ENCODE peak calls at places on chromosomes 16 and 17, in four cellular contexts. G, N, L and P are unnamed samples.
A peak's percentile ranks its signal among the peaks of the same experiment; 100 is the strongest.

GRCh38 chr16:81005644-81006471 is 827 bp downstream of the CMC2 start:
- DNase-seq in G (no peak), N (no peak), L (no peak), P (no peak)

GRCh38 chr17:49359990-49360795 is 1.9 kb downstream of the ZNF652 start:
- DNase-seq in G (no peak), N (no peak), L (peak; percentile 35), P (no peak)

GRCh38 chr17:30091771-30092170 is 24.8 kb upstream of the NSRP1 start:
- DNase-seq in G (no peak), N (no peak), L (no peak), P (no peak)

GRCh38 chr16:22317625-22318024 is 20.4 kb downstream of the POLR3E start:
- DNase-seq in G (no peak), N (no peak), L (no peak), P (no peak)

GRCh38 chr17:59791603-59792457 is 84.4 kb downstream of the VMP1 start:
- DNase-seq in G (no peak), N (no peak), L (no peak), P (no peak)

GRCh38 chr16:23999663-24000062 is 163.9 kb downstream of the PRKCB start:
- DNase-seq in G (no peak), N (no peak), L (no peak), P (no peak)

GRCh38 chr17:66272699-66273390 is 29.6 kb upstream of the PRKCA start:
- DNase-seq in G (no peak), N (peak; percentile 77), L (no peak), P (peak; percentile 20)

GRCh38 chr16:72829846-72830620 is 217.9 kb downstream of the ZFHX3 start:
- DNase-seq in G (no peak), N (no peak), L (no peak), P (no peak)

GRCh38 chr17:17105976-17106375 is 63.7 kb downstream of the MPRIP start:
- DNase-seq in G (no peak), N (no peak), L (no peak), P (no peak)

GRCh38 chr16:15996432-15997109 is 47.2 kb downstream of the ABCC1 start:
- DNase-seq in G (peak; percentile 61), N (peak; percentile 88), L (no peak), P (peak; percentile 73)

GRCh38 chr16:55207679-55208294 is 116.2 kb upstream of the IRX6 start:
- DNase-seq in G (no peak), N (no peak), L (no peak), P (no peak)

GRCh38 chr16:31505483-31505882 is 2.7 kb downstream of the RUSF1 start:
- DNase-seq in G (no peak), N (no peak), L (no peak), P (no peak)

GRCh38 chr17:38925263-38925995 is at the start of gene LASP1NB:
- DNase-seq in G (peak; percentile 69), N (no peak), L (peak; percentile 25), P (no peak)

GRCh38 chr16:65489531-65490023 is 367.7 kb upstream of the CDH11 start:
- DNase-seq in G (no peak), N (no peak), L (no peak), P (no peak)

DNA sequence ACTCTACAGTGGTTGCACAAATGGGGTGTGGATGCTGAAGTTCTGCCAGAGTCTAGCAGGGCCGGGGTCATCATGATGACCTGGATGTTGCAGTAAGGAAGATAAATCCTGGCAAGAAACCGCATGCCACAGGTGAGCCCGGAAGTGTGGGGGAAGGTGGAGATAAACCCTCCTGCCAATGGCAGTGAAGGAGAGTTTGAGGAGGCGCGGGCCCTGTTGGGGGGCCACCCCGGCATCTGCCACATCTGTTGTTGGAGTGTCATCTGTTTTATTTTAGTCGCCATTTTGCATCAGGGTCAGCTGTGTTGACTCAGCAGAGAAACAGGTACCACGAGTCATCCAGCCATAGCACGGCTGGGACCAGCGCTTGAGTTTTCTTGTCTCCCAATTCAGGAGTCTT is 173.8 kb upstream of the CHMP6 start:
- DNase-seq in G (no peak), N (no peak), L (no peak), P (no peak)
- H3K4me3 ChIP-seq in G (no peak overlapping the region), N (no peak overlapping the region), L (no peak overlapping the region), P (no peak overlapping the region)

GRCh38 chr17:77598241-77598620 is 360.3 kb upstream of the TNRC6C start:
- DNase-seq in G (no peak), N (no peak), L (no peak), P (no peak)

GRCh38 chr17:77599699-77600098 is 358.8 kb upstream of the TNRC6C start:
- DNase-seq in G (no peak), N (no peak), L (no peak), P (no peak)

GRCh38 chr17:77601054-77601979 is 357.2 kb upstream of the TNRC6C start:
- DNase-seq in G (peak; percentile 54), N (no peak), L (no peak), P (no peak)

GRCh38 chr17:77602062-77602746 is 356.3 kb upstream of the TNRC6C start:
- DNase-seq in G (peak; percentile 61), N (no peak), L (no peak), P (no peak)

GRCh38 chr17:77600346-77600745 is 358.2 kb upstream of the TNRC6C start:
- DNase-seq in G (no peak), N (no peak), L (no peak), P (no peak)
- H3K27ac ChIP-seq in G (no peak overlapping the region), N (no peak overlapping the region), L (no peak overlapping the region), P (no peak overlapping the region)

GRCh38 chr17:71412803-71413202 is 708.0 kb upstream of the SOX9 start:
- DNase-seq in G (no peak), N (peak; percentile 79), L (no peak), P (peak; percentile 94)
- H3K4me3 ChIP-seq in G (no peak overlapping the region), N (no peak overlapping the region), L (no peak overlapping the region), P (no peak overlapping the region)

GRCh38 chr17:82020874-82021727 is 1.6 kb downstream of the CENPX start:
- DNase-seq in G (peak; percentile 67), N (peak; percentile 89), L (peak; percentile 59), P (peak; percentile 53)

GRCh38 chr17:82019905-82020873 is 2.5 kb downstream of the CENPX start:
- DNase-seq in G (no peak), N (peak; percentile 65), L (peak; percentile 43), P (no peak)

GRCh38 chr17:82017612-82018151 is 5.0 kb downstream of the CENPX start:
- DNase-seq in G (no peak), N (no peak), L (no peak), P (no peak)

GRCh38 chr17:82018152-82019041 is 4.3 kb downstream of the CENPX start:
- DNase-seq in G (no peak), N (no peak), L (no peak), P (no peak)

GRCh38 chr17:82019208-82019727 is 3.4 kb downstream of the CENPX start:
- DNase-seq in G (no peak), N (no peak), L (no peak), P (no peak)
- H3K27ac ChIP-seq in G (no peak overlapping the region), N (no peak overlapping the region), L (no peak overlapping the region), P (no peak overlapping the region)

GRCh38 chr17:43994272-43995149 is 9.9 kb upstream of the NAGS start:
- DNase-seq in G (peak; percentile 65), N (peak; percentile 94), L (peak; percentile 65), P (no peak)
- H3K4me3 ChIP-seq in G (peak overlapping the region; percentile 39), N (peak overlapping the region; percentile 45), L (no peak overlapping the region), P (peak overlapping the region; percentile 46)

DNA sequence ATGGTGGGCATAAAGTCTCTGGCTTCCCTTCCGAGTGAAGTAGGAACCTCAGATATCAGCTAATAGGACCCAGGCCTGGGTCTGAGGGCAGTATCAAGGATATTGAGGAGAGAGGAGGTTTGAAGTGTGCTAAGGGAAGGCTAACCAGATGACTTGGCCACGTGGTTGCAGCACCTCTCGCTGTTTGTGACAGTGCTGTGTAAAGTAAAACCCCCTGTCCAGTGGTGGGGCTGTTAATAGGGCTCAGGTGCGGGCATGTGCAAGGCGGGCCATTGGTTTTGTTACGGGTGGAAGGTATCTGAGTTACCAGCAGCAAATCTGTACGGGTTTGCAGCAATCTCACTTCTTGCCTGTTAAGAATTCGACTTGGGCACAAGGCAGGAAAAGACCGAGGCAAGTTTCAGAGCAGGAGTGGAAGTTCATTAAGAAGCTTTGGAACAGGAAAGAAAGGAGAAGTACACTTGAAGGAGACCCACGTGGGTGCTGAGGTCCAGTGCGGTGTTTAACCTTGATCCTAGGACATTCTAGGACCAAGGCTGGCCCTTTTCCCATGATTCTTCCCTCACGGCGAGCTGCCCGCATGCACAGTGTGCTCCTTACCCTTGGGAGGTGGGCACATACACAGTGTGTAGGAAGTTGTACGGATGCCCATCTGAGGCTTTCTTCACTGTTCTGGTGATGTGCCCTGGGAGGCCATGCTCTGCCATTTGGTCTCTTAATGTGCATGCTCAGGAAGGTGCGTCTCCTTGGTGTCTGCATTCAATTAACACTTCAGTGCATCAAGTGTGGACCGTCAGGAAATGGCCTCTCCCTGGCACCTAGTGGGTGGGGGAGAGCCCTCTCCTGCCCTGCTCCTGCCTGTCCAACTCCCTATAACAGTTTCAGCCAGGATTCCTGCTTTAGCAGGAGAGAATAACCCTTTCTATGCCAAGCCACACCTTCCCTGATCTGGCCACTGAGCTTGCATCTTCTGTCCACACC is 20.3 kb downstream of the SGF29 start:
- DNase-seq in G (no peak), N (no peak), L (no peak), P (no peak)
- H3K27ac ChIP-seq in G (peak overlapping the region; percentile 77), N (no peak overlapping the region), L (no peak overlapping the region), P (no peak overlapping the region)

DNA sequence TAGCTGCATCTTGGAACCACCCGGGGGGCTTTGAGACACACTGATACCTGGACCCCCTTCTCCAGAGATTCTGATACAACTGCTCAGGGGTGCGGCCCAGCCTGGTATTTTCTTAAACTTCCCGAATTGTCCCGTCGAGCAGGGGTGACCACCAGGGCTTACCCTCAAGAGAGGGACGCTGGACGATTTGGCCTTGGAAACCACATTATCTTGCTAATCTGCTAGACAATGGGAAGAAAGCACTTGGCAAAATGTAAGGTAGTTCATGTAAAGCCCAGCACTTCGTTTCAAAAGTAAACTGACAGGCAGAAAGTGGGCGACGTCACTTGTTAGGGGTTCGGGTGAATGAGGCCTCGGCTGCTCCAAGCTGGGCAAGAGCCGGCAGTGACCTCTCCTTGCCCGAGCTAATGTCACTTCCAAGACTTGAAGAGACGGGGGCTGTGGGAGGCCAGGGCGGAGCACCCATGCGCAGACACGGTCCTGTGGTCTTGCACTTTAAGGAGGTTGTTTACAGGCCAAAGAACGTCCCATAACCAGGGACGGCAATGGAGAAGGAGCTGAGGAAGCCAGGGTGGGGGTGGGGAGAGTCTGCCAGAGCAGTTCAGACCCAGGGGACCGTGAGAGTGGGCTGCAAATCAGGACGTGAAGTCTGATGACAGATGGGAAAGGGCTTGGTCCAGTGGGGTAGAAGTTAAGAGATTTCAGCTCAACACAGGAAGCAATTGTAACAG is 152.7 kb upstream of the GSE1 start:
- DNase-seq in G (peak; percentile 52), N (no peak), L (no peak), P (no peak)
- H3K4me3 ChIP-seq in G (no peak overlapping the region), N (no peak overlapping the region), L (no peak overlapping the region), P (no peak overlapping the region)

GRCh38 chr16:85975421-85976100 is 76.6 kb downstream of the IRF8 start:
- DNase-seq in G (no peak), N (no peak), L (no peak), P (no peak)
- H3K27ac ChIP-seq in G (no peak overlapping the region), N (peak overlapping the region; percentile 46), L (no peak overlapping the region), P (no peak overlapping the region)